ENCODE peak calls at places on chromosome 12, in six cellular contexts. One of them, this sample, is unnamed.

GRCh38 chr12:48969847-48970701 is 1.5 kb downstream of the WNT10B start:
- DNase-seq in stimulated activated CD8-positive, alpha-beta memory T cell treated with anti-CD3 and anti-CD28 coated beads, Interleukin-4, amount 100 ng/mL, for 1 hour: no peak
- DNase-seq in HEK293T: no peak
- DNase-seq in ACHN: no peak
- DNase-seq in AG20443: peak; percentile 58
- DNase-seq in pancreas: no peak
- DNase-seq in this sample: no peak

GRCh38 chr12:108307006-108307405 is 32.1 kb downstream of the CMKLR1 start:
- DNase-seq in pancreas: no peak
- DNase-seq in HEK293T: no peak
- DNase-seq in stimulated activated CD8-positive, alpha-beta memory T cell treated with anti-CD3 and anti-CD28 coated beads, Interleukin-4, amount 100 ng/mL, for 1 hour: no peak
- DNase-seq in ACHN: peak; percentile 89
- DNase-seq in AG20443: peak; percentile 54
- DNase-seq in this sample: no peak

GRCh38 chr12:123998960-123999359 is 25.9 kb downstream of the ZNF664 start:
- DNase-seq in pancreas: no peak
- DNase-seq in HEK293T: no peak
- DNase-seq in ACHN: no peak
- DNase-seq in AG20443: peak; percentile 25
- DNase-seq in stimulated activated CD8-positive, alpha-beta memory T cell treated with anti-CD3 and anti-CD28 coated beads, Interleukin-4, amount 100 ng/mL, for 1 hour: no peak
- DNase-seq in this sample: no peak

GRCh38 chr12:64757778-64758177 is 1.4 kb downstream of the GNS start:
- DNase-seq in AG20443: no peak
- DNase-seq in pancreas: no peak
- DNase-seq in HEK293T: no peak
- DNase-seq in stimulated activated CD8-positive, alpha-beta memory T cell treated with anti-CD3 and anti-CD28 coated beads, Interleukin-4, amount 100 ng/mL, for 1 hour: no peak
- DNase-seq in ACHN: no peak
- DNase-seq in this sample: no peak

GRCh38 chr12:121711925-121712461 is 559 bp upstream of the TMEM120B start:
- DNase-seq in ACHN: no peak
- DNase-seq in AG20443: peak; percentile 50
- DNase-seq in stimulated activated CD8-positive, alpha-beta memory T cell treated with anti-CD3 and anti-CD28 coated beads, Interleukin-4, amount 100 ng/mL, for 1 hour: no peak
- DNase-seq in HEK293T: peak; percentile 32
- DNase-seq in pancreas: no peak
- DNase-seq in this sample: peak; percentile 8

GRCh38 chr12:62256408-62257079 is 3.7 kb upstream of the USP15 start:
- DNase-seq in stimulated activated CD8-positive, alpha-beta memory T cell treated with anti-CD3 and anti-CD28 coated beads, Interleukin-4, amount 100 ng/mL, for 1 hour: no peak
- DNase-seq in pancreas: peak; percentile 23
- DNase-seq in ACHN: no peak
- DNase-seq in AG20443: no peak
- DNase-seq in HEK293T: no peak
- DNase-seq in this sample: no peak

GRCh38 chr12:123533672-123534643 is at the start of gene RILPL1:
- DNase-seq in ACHN: peak; percentile 71
- DNase-seq in stimulated activated CD8-positive, alpha-beta memory T cell treated with anti-CD3 and anti-CD28 coated beads, Interleukin-4, amount 100 ng/mL, for 1 hour: no peak
- DNase-seq in pancreas: peak; percentile 44
- DNase-seq in HEK293T: peak; percentile 71
- DNase-seq in AG20443: peak; percentile 93
- DNase-seq in this sample: peak; percentile 33

GRCh38 chr12:111753144-111753881 is 13.4 kb upstream of the ALDH2 start:
- DNase-seq in pancreas: peak; percentile 83
- DNase-seq in HEK293T: peak; percentile 73
- DNase-seq in stimulated activated CD8-positive, alpha-beta memory T cell treated with anti-CD3 and anti-CD28 coated beads, Interleukin-4, amount 100 ng/mL, for 1 hour: no peak
- DNase-seq in ACHN: peak; percentile 67
- DNase-seq in AG20443: peak; percentile 89
- DNase-seq in this sample: no peak

GRCh38 chr12:3313066-3313465 is 177.9 kb upstream of the PRMT8 start:
- DNase-seq in HEK293T: no peak
- DNase-seq in AG20443: peak; percentile 61
- DNase-seq in pancreas: no peak
- DNase-seq in ACHN: peak; percentile 78
- DNase-seq in stimulated activated CD8-positive, alpha-beta memory T cell treated with anti-CD3 and anti-CD28 coated beads, Interleukin-4, amount 100 ng/mL, for 1 hour: no peak
- DNase-seq in this sample: no peak

GRCh38 chr12:115232455-115233156 is 548.6 kb upstream of the TBX3 start:
- DNase-seq in ACHN: no peak
- DNase-seq in stimulated activated CD8-positive, alpha-beta memory T cell treated with anti-CD3 and anti-CD28 coated beads, Interleukin-4, amount 100 ng/mL, for 1 hour: no peak
- DNase-seq in HEK293T: no peak
- DNase-seq in AG20443: peak; percentile 33
- DNase-seq in pancreas: no peak
- DNase-seq in this sample: no peak

GRCh38 chr12:22048351-22049041 is 2.5 kb downstream of the CMAS start:
- DNase-seq in stimulated activated CD8-positive, alpha-beta memory T cell treated with anti-CD3 and anti-CD28 coated beads, Interleukin-4, amount 100 ng/mL, for 1 hour: no peak
- DNase-seq in pancreas: no peak
- DNase-seq in AG20443: no peak
- DNase-seq in ACHN: no peak
- DNase-seq in HEK293T: no peak
- DNase-seq in this sample: no peak

GRCh38 chr12:42705863-42706262 is 116.3 kb upstream of the PRICKLE1 start:
- DNase-seq in stimulated activated CD8-positive, alpha-beta memory T cell treated with anti-CD3 and anti-CD28 coated beads, Interleukin-4, amount 100 ng/mL, for 1 hour: no peak
- DNase-seq in ACHN: no peak
- DNase-seq in HEK293T: no peak
- DNase-seq in pancreas: peak; percentile 53
- DNase-seq in AG20443: peak; percentile 89
- DNase-seq in this sample: no peak

GRCh38 chr12:122961551-122962329 is 4.5 kb downstream of the ABCB9 start:
- DNase-seq in HEK293T: no peak
- DNase-seq in ACHN: no peak
- DNase-seq in stimulated activated CD8-positive, alpha-beta memory T cell treated with anti-CD3 and anti-CD28 coated beads, Interleukin-4, amount 100 ng/mL, for 1 hour: no peak
- DNase-seq in AG20443: no peak
- DNase-seq in pancreas: no peak
- DNase-seq in this sample: peak; percentile 36

GRCh38 chr12:75196408-75196807 is 13.2 kb downstream of the KCNC2 start:
- DNase-seq in ACHN: no peak
- DNase-seq in stimulated activated CD8-positive, alpha-beta memory T cell treated with anti-CD3 and anti-CD28 coated beads, Interleukin-4, amount 100 ng/mL, for 1 hour: no peak
- DNase-seq in HEK293T: no peak
- DNase-seq in AG20443: no peak
- DNase-seq in pancreas: no peak
- DNase-seq in this sample: no peak

GRCh38 chr12:56688129-56688845 is at the start of gene PTGES3:
- DNase-seq in HEK293T: peak; percentile 94
- DNase-seq in stimulated activated CD8-positive, alpha-beta memory T cell treated with anti-CD3 and anti-CD28 coated beads, Interleukin-4, amount 100 ng/mL, for 1 hour: peak; percentile 95
- DNase-seq in ACHN: peak; percentile 100
- DNase-seq in pancreas: peak; percentile 98
- DNase-seq in AG20443: peak; percentile 99
- DNase-seq in this sample: peak; percentile 98

GRCh38 chr12:49188205-49188915 is 520 bp downstream of the TUBA1A start:
- DNase-seq in stimulated activated CD8-positive, alpha-beta memory T cell treated with anti-CD3 and anti-CD28 coated beads, Interleukin-4, amount 100 ng/mL, for 1 hour: peak; percentile 25
- DNase-seq in pancreas: peak; percentile 35
- DNase-seq in HEK293T: peak; percentile 63
- DNase-seq in AG20443: peak; percentile 78
- DNase-seq in ACHN: peak; percentile 81
- DNase-seq in this sample: peak; percentile 43

GRCh38 chr12:128814411-128815261 is 9.1 kb downstream of the SLC15A4 start:
- DNase-seq in ACHN: no peak
- DNase-seq in pancreas: no peak
- DNase-seq in HEK293T: no peak
- DNase-seq in AG20443: no peak
- DNase-seq in stimulated activated CD8-positive, alpha-beta memory T cell treated with anti-CD3 and anti-CD28 coated beads, Interleukin-4, amount 100 ng/mL, for 1 hour: no peak
- DNase-seq in this sample: no peak